ENCODE peak calls at places on chromosomes 16 and 17, in ten cellular contexts. L, D, B, V, X, O, P, T, F and I are unnamed samples.
A peak's percentile ranks its signal among the peaks of the same experiment; 100 is the strongest.

GRCh38 chr17:32445075-32445427 is 741 bp downstream of the PSMD11 start:
- DNase-seq in L (peak; percentile 73), D (no peak), B (no peak), V (peak; percentile 52), X (peak; percentile 30), O (peak; percentile 9), P (peak; percentile 7), T (no peak), F (no peak), I (peak; percentile 46)

GRCh38 chr16:27951752-27952151 is 111.8 kb downstream of the GSG1L start:
- DNase-seq in L (no peak), D (no peak), B (no peak), V (no peak), X (no peak), O (no peak), P (no peak), T (no peak), F (no peak), I (no peak)

GRCh38 chr17:45364531-45365390 is 47.9 kb upstream of the MAP3K14 start:
- DNase-seq in L (no peak), D (no peak), B (no peak), V (peak; percentile 24), X (no peak), O (no peak), P (no peak), T (peak; percentile 9), F (no peak), I (no peak)

GRCh38 chr16:66902648-66903543 is 15.8 kb downstream of the CDH16 start:
- DNase-seq in L (peak; percentile 49), D (no peak), B (no peak), V (no peak), X (no peak), O (no peak), P (no peak), T (no peak), F (no peak), I (no peak)

GRCh38 chr17:45046536-45047125 is 4.8 kb downstream of the DCAKD start:
- DNase-seq in L (no peak), D (no peak), B (no peak), V (no peak), X (no peak), O (no peak), P (no peak), T (no peak), F (no peak), I (no peak)

GRCh38 chr17:57593739-57594462 is 151.2 kb downstream of the CCDC182 start:
- DNase-seq in L (peak; percentile 6), D (no peak), B (no peak), V (peak; percentile 36), X (no peak), O (no peak), P (no peak), T (no peak), F (no peak), I (no peak)

GRCh38 chr17:45409659-45410076 is 23.0 kb downstream of the ARHGAP27 start:
- DNase-seq in L (peak; percentile 33), D (no peak), B (peak; percentile 24), V (no peak), X (no peak), O (no peak), P (no peak), T (no peak), F (no peak), I (no peak)

GRCh38 chr17:44118427-44119050 is 4.9 kb downstream of the HDAC5 start:
- DNase-seq in L (no peak), D (no peak), B (no peak), V (no peak), X (no peak), O (no peak), P (no peak), T (no peak), F (no peak), I (no peak)

GRCh38 chr17:62871291-62871690 is 63.2 kb upstream of the MARCHF10 start:
- DNase-seq in L (no peak), D (no peak), B (no peak), V (no peak), X (no peak), O (no peak), P (no peak), T (no peak), F (no peak), I (no peak)

DNA sequence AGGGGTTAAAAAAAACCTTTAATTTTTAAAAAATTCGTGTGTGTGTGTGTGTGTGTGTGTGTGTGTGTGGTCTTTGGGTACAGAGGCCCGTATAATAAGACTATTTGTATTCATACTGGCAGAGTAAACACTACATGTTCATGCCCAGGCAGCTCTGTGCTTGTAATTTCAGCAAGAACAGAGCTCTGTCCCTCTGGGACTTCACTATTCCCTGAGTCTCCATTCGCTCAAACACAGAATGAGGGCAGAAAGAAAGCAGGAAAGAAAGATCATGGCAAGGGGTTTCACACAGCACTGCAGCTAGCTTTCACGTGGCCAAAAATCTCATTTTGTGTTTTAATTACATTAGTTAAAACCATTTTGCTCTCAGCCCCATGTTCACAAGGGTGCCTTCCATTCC is 198.6 kb upstream of the C17orf78 start:
- DNase-seq in L (no peak), D (no peak), B (no peak), V (no peak), X (no peak), O (no peak), P (no peak), T (no peak), F (no peak), I (no peak)
- H3K27ac ChIP-seq in L (no peak overlapping the region), D (no peak overlapping the region), B (no peak overlapping the region), V (no peak overlapping the region), X (no peak overlapping the region), O (no peak overlapping the region), P (no peak overlapping the region), T (peak overlapping the region; percentile 19), F (no peak overlapping the region), I (peak overlapping the region; percentile 82)

GRCh38 chr17:78709688-78710290 is 72.3 kb downstream of the CYTH1 start:
- DNase-seq in L (no peak), D (no peak), B (no peak), V (no peak), X (no peak), O (no peak), P (no peak), T (no peak), F (no peak), I (no peak)
- H3K27ac ChIP-seq in L (no peak overlapping the region), D (no peak overlapping the region), B (peak overlapping the region; percentile 31), V (no peak overlapping the region), X (no peak overlapping the region), O (peak overlapping the region; percentile 56), P (no peak overlapping the region), T (no peak overlapping the region), F (no peak overlapping the region), I (no peak overlapping the region)

GRCh38 chr16:9095998-9096397 is 4.6 kb downstream of the HAPSTR1 start:
- DNase-seq in L (no peak), D (no peak), B (no peak), V (no peak), X (no peak), O (no peak), P (no peak), T (no peak), F (no peak), I (no peak)

GRCh38 chr16:9092282-9092962 is 978 bp downstream of the HAPSTR1 start:
- DNase-seq in L (peak; percentile 73), D (peak; percentile 70), B (peak; percentile 64), V (peak; percentile 42), X (peak; percentile 48), O (peak; percentile 58), P (peak; percentile 45), T (peak; percentile 24), F (peak; percentile 67), I (no peak)

GRCh38 chr16:9092963-9093477 is 1.6 kb downstream of the HAPSTR1 start:
- DNase-seq in L (peak; percentile 62), D (no peak), B (no peak), V (peak; percentile 68), X (peak; percentile 42), O (peak; percentile 9), P (peak; percentile 15), T (no peak), F (peak; percentile 54), I (no peak)

GRCh38 chr16:9095171-9095570 is 3.7 kb downstream of the HAPSTR1 start:
- DNase-seq in L (no peak), D (no peak), B (no peak), V (no peak), X (no peak), O (no peak), P (no peak), T (no peak), F (no peak), I (no peak)

GRCh38 chr16:9094008-9094846 is 2.8 kb downstream of the HAPSTR1 start:
- DNase-seq in L (no peak), D (no peak), B (no peak), V (no peak), X (peak; percentile 5), O (no peak), P (no peak), T (no peak), F (no peak), I (no peak)
- H3K27ac ChIP-seq in L (peak overlapping the region; percentile 99), D (no peak overlapping the region), B (peak overlapping the region; percentile 93), V (no peak overlapping the region), X (no peak overlapping the region), O (no peak overlapping the region), P (no peak overlapping the region), T (peak overlapping the region; percentile 100), F (no peak overlapping the region), I (no peak overlapping the region)

GRCh38 chr16:77993586-77993985 is 28.8 kb upstream of the CLEC3A start:
- DNase-seq in L (no peak), D (no peak), B (no peak), V (no peak), X (no peak), O (no peak), P (no peak), T (no peak), F (no peak), I (no peak)

GRCh38 chr16:77998350-77999023 is 23.9 kb upstream of the CLEC3A start:
- DNase-seq in L (no peak), D (no peak), B (no peak), V (no peak), X (no peak), O (no peak), P (no peak), T (no peak), F (no peak), I (no peak)

GRCh38 chr16:77995843-77996455 is 26.4 kb upstream of the CLEC3A start:
- DNase-seq in L (no peak), D (no peak), B (no peak), V (no peak), X (no peak), O (no peak), P (no peak), T (no peak), F (no peak), I (no peak)

GRCh38 chr16:77991701-77992100 is 30.6 kb upstream of the CLEC3A start:
- DNase-seq in L (no peak), D (no peak), B (no peak), V (no peak), X (no peak), O (no peak), P (no peak), T (no peak), F (no peak), I (no peak)

DNA sequence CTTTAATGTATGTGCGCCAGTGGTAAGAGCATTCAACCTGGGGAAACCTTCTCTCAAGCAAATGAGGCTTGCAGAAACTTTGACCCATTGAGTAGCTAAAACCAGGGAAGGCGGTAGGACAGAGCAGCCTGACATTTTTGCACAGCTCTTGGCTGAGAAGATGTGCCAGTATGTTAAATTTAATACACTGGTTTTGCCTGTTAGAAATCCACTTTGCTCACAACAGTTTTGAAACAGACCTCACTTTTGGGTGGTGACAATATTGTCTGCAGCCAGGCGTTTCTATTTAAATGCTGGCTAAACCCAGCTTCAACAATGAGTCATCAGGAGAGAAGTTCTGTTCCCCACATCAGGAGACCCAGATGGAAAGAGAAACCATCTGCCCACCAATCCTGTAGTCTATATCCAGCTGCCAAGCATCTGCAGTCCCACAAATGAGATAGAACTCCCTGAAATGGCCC is 29.2 kb upstream of the CLEC3A start:
- DNase-seq in L (no peak), D (no peak), B (no peak), V (no peak), X (no peak), O (no peak), P (no peak), T (no peak), F (no peak), I (no peak)
- H3K27ac ChIP-seq in L (no peak overlapping the region), D (no peak overlapping the region), B (no peak overlapping the region), V (no peak overlapping the region), X (no peak overlapping the region), O (no peak overlapping the region), P (no peak overlapping the region), T (peak overlapping the region; percentile 43), F (no peak overlapping the region), I (no peak overlapping the region)